ENCODE peak calls at places on chromosomes 2 and 18, in five cellular contexts. H, R, O, Q and J are unnamed samples.
A peak's percentile ranks its signal among the peaks of the same experiment; 100 is the strongest.

GRCh38 chr18:627211-627610 is 30.2 kb upstream of the TYMS start:
- DNase-seq in H (no peak), R (no peak), O (no peak), Q (no peak), J (no peak)

GRCh38 chr18:59990121-59990818 is 90.5 kb downstream of the PMAIP1 start:
- DNase-seq in H (no peak), R (no peak), O (no peak), Q (no peak), J (no peak)

GRCh38 chr18:46754661-46755292 is 2.1 kb downstream of the ST8SIA5 start:
- DNase-seq in H (no peak), R (no peak), O (no peak), Q (peak; percentile 68), J (peak; percentile 17)

GRCh38 chr2:143558665-143559064 is 429.4 kb downstream of the ARHGAP15 start:
- DNase-seq in H (no peak), R (no peak), O (no peak), Q (no peak), J (no peak)

GRCh38 chr2:205259131-205259530 is 423.2 kb upstream of the NRP2 start:
- DNase-seq in H (no peak), R (no peak), O (no peak), Q (no peak), J (no peak)

GRCh38 chr2:230322561-230323384 is 4.2 kb upstream of the SP140L start:
- DNase-seq in H (no peak), R (no peak), O (no peak), Q (no peak), J (no peak)

GRCh38 chr2:20449501-20450200 is 2.8 kb downstream of the RHOB start:
- DNase-seq in H (no peak), R (no peak), O (no peak), Q (peak; percentile 47), J (no peak)

GRCh38 chr2:168685619-168686453 is 116.6 kb upstream of the NOSTRIN start:
- DNase-seq in H (no peak), R (peak; percentile 32), O (no peak), Q (no peak), J (no peak)

GRCh38 chr2:71045841-71046495 is 22.5 kb upstream of the NAGK start:
- DNase-seq in H (no peak), R (no peak), O (no peak), Q (no peak), J (no peak)

GRCh38 chr2:45891719-45892118 is 240.2 kb downstream of the PRKCE start:
- DNase-seq in H (no peak), R (no peak), O (no peak), Q (no peak), J (no peak)

GRCh38 chr2:191155608-191156071 is 4.8 kb upstream of the STAT4 start:
- DNase-seq in H (no peak), R (peak; percentile 42), O (no peak), Q (no peak), J (no peak)

GRCh38 chr2:20447437-20448245 is 767 bp downstream of the RHOB start:
- DNase-seq in H (no peak), R (peak; percentile 30), O (no peak), Q (peak; percentile 52), J (peak; percentile 41)

GRCh38 chr2:32559136-32559535 is 68.7 kb upstream of the TTC27 start:
- DNase-seq in H (no peak), R (no peak), O (no peak), Q (no peak), J (no peak)

GRCh38 chr2:232901711-232902578 is 31.9 kb downstream of the SNORC start:
- DNase-seq in H (no peak), R (no peak), O (no peak), Q (peak; percentile 92), J (no peak)

GRCh38 chr18:58388736-58389135 is 240.2 kb downstream of the ALPK2 start:
- DNase-seq in H (no peak), R (no peak), O (no peak), Q (no peak), J (no peak)

GRCh38 chr2:63581266-63581961 is 6.9 kb downstream of the WDPCP start:
- DNase-seq in H (no peak), R (no peak), O (no peak), Q (peak; percentile 82), J (no peak)

GRCh38 chr2:25879133-25879730 is 945 bp upstream of the ASXL2 start:
- DNase-seq in H (no peak), R (no peak), O (no peak), Q (no peak), J (no peak)

GRCh38 chr18:62407660-62408059 is 82.5 kb downstream of the TNFRSF11A start:
- DNase-seq in H (no peak), R (no peak), O (no peak), Q (no peak), J (no peak)

GRCh38 chr2:111168528-111168929 is 47.8 kb downstream of the BCL2L11 start:
- DNase-seq in H (peak; percentile 52), R (no peak), O (no peak), Q (peak; percentile 43), J (no peak)

GRCh38 chr2:111169268-111169667 is 48.6 kb downstream of the BCL2L11 start:
- DNase-seq in H (no peak), R (no peak), O (no peak), Q (no peak), J (no peak)

GRCh38 chr18:51614033-51614432 is 416.6 kb upstream of the MEX3C start:
- DNase-seq in H (no peak), R (no peak), O (no peak), Q (peak; percentile 89), J (no peak)

GRCh38 chr2:233446121-233446520 is 91.8 kb downstream of the DGKD start:
- DNase-seq in H (no peak), R (no peak), O (no peak), Q (no peak), J (no peak)

GRCh38 chr18:1062592-1062991 is 157.9 kb downstream of the ADCYAP1 start:
- DNase-seq in H (no peak), R (no peak), O (no peak), Q (no peak), J (no peak)

GRCh38 chr2:175806115-175806470 is 196.0 kb downstream of the LNPK start:
- DNase-seq in H (no peak), R (no peak), O (no peak), Q (no peak), J (no peak)

GRCh38 chr18:46061387-46061786 is 10.7 kb downstream of the PSTPIP2 start:
- DNase-seq in H (no peak), R (no peak), O (no peak), Q (no peak), J (no peak)

GRCh38 chr2:53130441-53130943 is 637.1 kb upstream of the CHAC2 start:
- DNase-seq in H (no peak), R (no peak), O (no peak), Q (no peak), J (no peak)

GRCh38 chr2:229335349-229335748 is 64.3 kb upstream of the PID1 start:
- DNase-seq in H (no peak), R (no peak), O (no peak), Q (no peak), J (no peak)

GRCh38 chr18:1036926-1037325 is 132.3 kb downstream of the ADCYAP1 start:
- DNase-seq in H (no peak), R (no peak), O (no peak), Q (no peak), J (no peak)

GRCh38 chr2:238420878-238421694 is 5.6 kb upstream of the ASB1 start:
- DNase-seq in H (no peak), R (no peak), O (no peak), Q (no peak), J (peak; percentile 42)

GRCh38 chr2:30293303-30293912 is 62.1 kb downstream of the LBH start:
- DNase-seq in H (no peak), R (no peak), O (no peak), Q (no peak), J (no peak)

GRCh38 chr2:240994161-240994896 is 4.1 kb upstream of the SNED1 start:
- DNase-seq in H (no peak), R (no peak), O (peak; percentile 6), Q (peak; percentile 62), J (peak; percentile 58)

GRCh38 chr2:129929321-129930290 is 49.9 kb upstream of the RAB6C start:
- DNase-seq in H (no peak), R (no peak), O (no peak), Q (no peak), J (peak; percentile 60)

GRCh38 chr2:64873472-64873924 is 115.7 kb upstream of the SLC1A4 start:
- DNase-seq in H (peak; percentile 73), R (peak; percentile 81), O (peak; percentile 83), Q (peak; percentile 50), J (peak; percentile 88)

GRCh38 chr2:165112789-165113188 is 91.1 kb downstream of the SCN3A start:
- DNase-seq in H (no peak), R (no peak), O (no peak), Q (no peak), J (no peak)

GRCh38 chr2:229571243-229571642 is 143.1 kb downstream of the DNER start:
- DNase-seq in H (no peak), R (no peak), O (no peak), Q (no peak), J (no peak)

GRCh38 chr18:23181547-23181946 is 46.3 kb downstream of the CABLES1 start:
- DNase-seq in H (no peak), R (no peak), O (no peak), Q (no peak), J (no peak)

GRCh38 chr2:43495727-43496126 is 100.1 kb downstream of the THADA start:
- DNase-seq in H (no peak), R (no peak), O (no peak), Q (no peak), J (no peak)

GRCh38 chr2:268323-268722 is 3.6 kb downstream of the ACP1 start:
- DNase-seq in H (no peak), R (no peak), O (no peak), Q (no peak), J (no peak)

GRCh38 chr2:223835701-223836532 is 1.5 kb downstream of the AP1S3 start:
- DNase-seq in H (no peak), R (no peak), O (no peak), Q (no peak), J (no peak)